ENCODE peak calls at places on chromosome 18, in ten cellular contexts. B is G401; G is CD8-positive, alpha-beta memory T cell; L is PC-3; U is GM03348; Q is NAMALWA; T is NCI-H2029; N is hepatic stellate cell; V is GM06990; Z is activated naive CD4-positive, alpha-beta T cell treated with anti-CD3 and anti-CD28 coated beads for 36 hours. O is an unnamed sample.

GRCh38 chr18:48109961-48110493 is 179.6 kb upstream of the SMAD2 start:
- DNase-seq in B (no peak), G (no peak), L (peak), U (no peak), Q (no peak), T (no peak), N (no peak), V (no peak), Z (no peak), O (no peak)

GRCh38 chr18:3995476-3996102 is 459.5 kb downstream of the DLGAP1 start:
- DNase-seq in B (peak), G (peak), L (peak), U (peak), Q (peak), T (peak), N (no peak), V (no peak), Z (peak), O (peak)

GRCh38 chr18:70296289-70296688 is 7.4 kb downstream of the SOCS6 start:
- DNase-seq in B (no peak), G (no peak), L (no peak), U (no peak), Q (no peak), T (no peak), N (no peak), V (no peak), Z (no peak), O (no peak)

GRCh38 chr18:59881728-59882685 is 17.8 kb upstream of the PMAIP1 start:
- DNase-seq in B (no peak), G (no peak), L (peak), U (peak), Q (peak), T (no peak), N (no peak), V (no peak), Z (peak), O (no peak)

GRCh38 chr18:13216732-13217465 is 1.7 kb upstream of the LDLRAD4 start:
- DNase-seq in B (no peak), G (peak), L (no peak), U (peak), Q (no peak), T (no peak), N (no peak), V (no peak), Z (peak), O (peak)

GRCh38 chr18:74342416-74343043 is 26.9 kb downstream of the C18orf63 start:
- DNase-seq in B (peak), G (peak), L (peak), U (peak), Q (peak), T (no peak), N (no peak), V (no peak), Z (peak), O (no peak)

GRCh38 chr18:48560491-48560890 is 21.7 kb downstream of the CTIF start:
- DNase-seq in B (no peak), G (no peak), L (no peak), U (no peak), Q (no peak), T (no peak), N (no peak), V (no peak), Z (no peak), O (no peak)

GRCh38 chr18:46264255-46264654 is 160.1 kb downstream of the HAUS1 start:
- DNase-seq in B (no peak), G (peak), L (no peak), U (no peak), Q (peak), T (peak), N (no peak), V (no peak), Z (no peak), O (no peak)

GRCh38 chr18:24809173-24809955 is 348.9 kb downstream of the HRH4 start:
- DNase-seq in B (no peak), G (no peak), L (no peak), U (no peak), Q (no peak), T (no peak), N (no peak), V (no peak), Z (no peak), O (no peak)

GRCh38 chr18:62107881-62108280 is 79.0 kb downstream of the PIGN start:
- DNase-seq in B (no peak), G (no peak), L (no peak), U (no peak), Q (no peak), T (no peak), N (no peak), V (peak), Z (no peak), O (no peak)

GRCh38 chr18:26741041-26741440 is 124.5 kb downstream of the AQP4 start:
- DNase-seq in B (no peak), G (no peak), L (peak), U (no peak), Q (no peak), T (no peak), N (no peak), V (no peak), Z (no peak), O (no peak)

GRCh38 chr18:34003687-34004086 is 221.0 kb downstream of the NOL4 start:
- DNase-seq in B (no peak), G (no peak), L (no peak), U (no peak), Q (no peak), T (no peak), N (no peak), V (no peak), Z (no peak), O (no peak)

GRCh38 chr18:58484989-58485962 is 143.6 kb downstream of the ALPK2 start:
- DNase-seq in B (peak), G (no peak), L (no peak), U (no peak), Q (no peak), T (no peak), N (no peak), V (no peak), Z (no peak), O (no peak)

GRCh38 chr18:13216092-13216582 is 2.4 kb upstream of the LDLRAD4 start:
- DNase-seq in B (peak), G (peak), L (peak), U (peak), Q (peak), T (peak), N (peak), V (no peak), Z (peak), O (peak)

GRCh38 chr18:33729556-33729955 is 151.5 kb downstream of the ASXL3 start:
- DNase-seq in B (no peak), G (no peak), L (no peak), U (no peak), Q (no peak), T (no peak), N (no peak), V (no peak), Z (no peak), O (no peak)

GRCh38 chr18:4207383-4207782 is 247.7 kb downstream of the DLGAP1 start:
- DNase-seq in B (no peak), G (no peak), L (no peak), U (no peak), Q (no peak), T (no peak), N (no peak), V (no peak), Z (no peak), O (no peak)

GRCh38 chr18:12886498-12887126 is 2.6 kb upstream of the PTPN2 start:
- DNase-seq in B (no peak), G (no peak), L (peak), U (no peak), Q (peak), T (no peak), N (no peak), V (no peak), Z (no peak), O (no peak)

GRCh38 chr18:24935008-24935407 is 417.0 kb downstream of the ZNF521 start:
- DNase-seq in B (no peak), G (no peak), L (no peak), U (no peak), Q (no peak), T (no peak), N (no peak), V (no peak), Z (no peak), O (no peak)

GRCh38 chr18:73691118-73691517 is 456.5 kb downstream of the FBXO15 start:
- DNase-seq in B (no peak), G (no peak), L (peak), U (peak), Q (no peak), T (no peak), N (no peak), V (no peak), Z (no peak), O (no peak)

O was measured in mesothelial cell of epicardium.